ENCODE peak calls at places on chromosomes 6 and 20, in five cellular contexts. S, V, B, U and H are unnamed samples. For H3K4me1 and H3K9me3, the result is how much of the 10 kb centered on the place peaks cover.

GRCh38 chr6:38018755-38019165 is 199.2 kb downstream of the ZFAND3 start:
- DNase-seq in S (no peak), V (no peak), B (no peak), U (no peak), H (no peak)

GRCh38 chr6:157891544-157892362 is 68.7 kb downstream of the SNX9 start:
- DNase-seq in S (no peak), V (no peak), B (no peak), U (no peak), H (no peak)

GRCh38 chr6:137264308-137265075 is 45.3 kb upstream of the IFNGR1 start:
- DNase-seq in S (no peak), V (no peak), B (peak), U (no peak), H (no peak)

GRCh38 chr6:121630716-121631115 is 195.3 kb downstream of the GJA1 start:
- DNase-seq in S (peak), V (no peak), B (no peak), U (no peak), H (no peak)

GRCh38 chr20:15236812-15237211 is 899.4 kb upstream of the FLRT3 start:
- DNase-seq in S (peak), V (no peak), B (peak), U (peak), H (peak)

GRCh38 chr6:84773431-84774173 is 9.2 kb upstream of the TBX18 start:
- DNase-seq in S (peak), V (peak), B (no peak), U (peak), H (no peak)

GRCh38 chr6:117530467-117531242 is 48.2 kb downstream of the DCBLD1 start:
- DNase-seq in S (no peak), V (no peak), B (no peak), U (no peak), H (no peak)

GRCh38 chr6:160790028-160790792 is 88.2 kb downstream of the PLG start:
- DNase-seq in S (no peak), V (no peak), B (no peak), U (no peak), H (no peak)

GRCh38 chr6:2109796-2110195 is 135.6 kb downstream of the GMDS start:
- DNase-seq in S (peak), V (no peak), B (no peak), U (no peak), H (no peak)

GRCh38 chr6:34709386-34709785 is 12.8 kb upstream of the ILRUN start:
- DNase-seq in S (peak), V (no peak), B (peak), U (no peak), H (peak)

GRCh38 chr20:24420567-24420966 is 48.9 kb upstream of the SYNDIG1 start:
- DNase-seq in S (no peak), V (no peak), B (no peak), U (no peak), H (no peak)

GRCh38 chr20:63132715-63133471 is 83.0 kb downstream of the YTHDF1 start:
- DNase-seq in S (no peak), V (no peak), B (no peak), U (no peak), H (no peak)

GRCh38 chr6:42448906-42449659 is 2.6 kb downstream of the TRERF1 start:
- DNase-seq in S (no peak), V (no peak), B (no peak), U (no peak), H (no peak)

GRCh38 chr6:158869010-158869603 is 49.9 kb upstream of the EZR start:
- DNase-seq in S (no peak), V (no peak), B (peak), U (peak), H (no peak)

GRCh38 chr20:10513931-10514575 is 78.9 kb downstream of the SLX4IP start:
- DNase-seq in S (peak), V (no peak), B (no peak), U (no peak), H (no peak)

GRCh38 chr6:16108419-16108818 is 20.5 kb upstream of the MYLIP start:
- DNase-seq in S (no peak), V (no peak), B (no peak), U (no peak), H (no peak)

GRCh38 chr6:83442752-83443151 is 11.9 kb upstream of the ME1 start:
- DNase-seq in S (no peak), V (no peak), B (no peak), U (no peak), H (no peak)

GRCh38 chr20:43941476-43942212 is 27.0 kb downstream of the TOX2 start:
- DNase-seq in S (peak), V (no peak), B (no peak), U (peak), H (no peak)

GRCh38 chr6:24959333-24959732 is 23.6 kb upstream of the RIPOR2 start:
- DNase-seq in S (no peak), V (no peak), B (no peak), U (no peak), H (no peak)

GRCh38 chr6:154487367-154488275 is 22.9 kb downstream of the CNKSR3 start:
- DNase-seq in S (no peak), V (no peak), B (no peak), U (no peak), H (no peak)

GRCh38 chr20:16902657-16903056 is 154.5 kb downstream of the OTOR start:
- DNase-seq in S (no peak), V (no peak), B (no peak), U (no peak), H (no peak)

GRCh38 chr6:29941916-29942274 is 437 bp upstream of the HLA-A start:
- DNase-seq in S (no peak), V (no peak), B (no peak), U (no peak), H (no peak)

GRCh38 chr20:58995461-58996225 is 11.4 kb downstream of the CTSZ start:
- DNase-seq in S (no peak), V (no peak), B (no peak), U (no peak), H (no peak)

GRCh38 chr6:124007266-124007665 is 203.6 kb downstream of the NKAIN2 start:
- DNase-seq in S (no peak), V (no peak), B (no peak), U (no peak), H (no peak)

DNA sequence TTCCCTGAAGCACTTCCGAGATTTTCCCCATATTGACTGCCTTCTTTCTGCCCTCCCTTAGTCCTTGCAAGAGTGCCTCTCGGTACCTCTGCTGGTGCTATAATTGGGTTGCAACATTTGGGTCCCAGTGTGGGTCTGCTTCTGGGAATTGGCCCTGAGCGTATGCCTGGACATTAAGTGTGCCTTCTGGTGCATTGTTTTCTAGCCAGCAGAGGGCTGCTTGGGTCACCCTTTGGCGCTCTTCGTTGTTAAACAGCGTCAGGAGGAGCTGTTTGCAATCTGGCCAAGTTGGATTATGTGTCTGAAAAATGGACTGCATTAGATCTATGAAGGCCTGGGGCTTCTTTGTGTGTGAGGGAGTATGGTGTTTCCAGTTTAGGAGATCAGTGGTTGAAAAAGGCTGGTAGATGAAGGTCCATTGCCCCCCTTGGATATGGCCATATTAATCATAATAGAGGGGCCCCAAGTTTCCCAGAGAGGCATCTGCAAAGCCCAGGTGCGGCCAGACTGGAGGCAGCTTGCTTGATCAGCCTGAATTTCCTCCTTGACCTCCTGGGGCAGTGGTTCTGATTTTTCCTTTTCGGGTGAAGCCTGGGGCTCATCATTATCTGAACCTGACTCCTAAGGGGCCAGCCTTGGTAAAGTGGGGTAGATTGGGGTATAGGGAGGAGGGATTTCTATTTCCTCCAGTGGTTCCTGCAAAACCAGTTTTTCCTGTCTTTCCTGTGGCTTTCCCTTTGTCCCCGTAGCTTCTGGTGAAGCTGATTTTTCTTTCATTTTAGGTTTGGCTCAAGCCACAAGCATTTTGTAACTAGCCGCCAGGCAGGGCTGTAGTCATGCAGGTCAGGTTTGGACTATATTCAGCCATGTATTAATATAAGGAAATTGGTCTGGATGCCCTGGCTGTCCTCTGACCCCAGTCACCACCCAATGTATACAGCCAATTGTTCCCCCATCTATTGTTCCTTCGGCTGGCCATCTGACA is 85.4 kb upstream of the GPR6 start:
- DNase-seq in S (no peak), V (no peak), B (no peak), U (no peak), H (peak)
- H3K4me1 ChIP-seq in S (under half), V (under half), B (under half), U (under half), H (under half)

DNA sequence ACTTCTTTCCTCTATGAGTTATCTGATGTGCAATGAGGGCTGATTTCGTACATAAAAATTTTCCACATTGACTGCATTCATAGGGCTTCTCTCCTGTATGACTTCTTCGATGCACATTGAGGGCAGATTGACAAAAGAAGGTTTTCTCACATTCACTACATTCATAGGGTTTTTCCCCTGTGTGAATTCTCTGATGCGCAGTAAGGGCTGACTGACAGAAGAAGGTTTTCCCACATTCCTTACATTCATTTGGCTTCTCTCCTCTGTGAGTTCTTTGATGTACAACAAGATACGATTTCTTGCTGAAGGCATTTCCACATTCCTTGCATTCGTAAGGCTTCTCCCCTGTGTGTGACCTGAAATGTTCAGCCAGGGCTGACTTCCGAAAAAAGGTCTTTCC is 11.4 kb downstream of the ZNF334 start:
- DNase-seq in S (no peak), V (no peak), B (no peak), U (no peak), H (no peak)
- H3K9me3 ChIP-seq in S (under half), V (under half), B (under half), U (half or more), H (under half)

GRCh38 chr20:34269996-34270627 is 28.9 kb downstream of the ASIP start:
- DNase-seq in S (peak), V (peak), B (peak), U (no peak), H (no peak)
- TF ChIP-seq POLR2A in S (no peak), V (no peak), B (no peak), U (no peak), H (no peak)

GRCh38 chr20:50528804-50529351 is 18.7 kb downstream of the PTPN1 start:
- DNase-seq in S (peak), V (no peak), B (no peak), U (no peak), H (no peak)

GRCh38 chr20:50526403-50526989 is 16.3 kb downstream of the PTPN1 start:
- DNase-seq in S (peak), V (no peak), B (no peak), U (no peak), H (no peak)

GRCh38 chr20:50523552-50524167 is 13.5 kb downstream of the PTPN1 start:
- DNase-seq in S (peak), V (no peak), B (no peak), U (no peak), H (no peak)

GRCh38 chr20:50528129-50528528 is 17.9 kb downstream of the PTPN1 start:
- DNase-seq in S (no peak), V (no peak), B (no peak), U (no peak), H (no peak)

GRCh38 chr20:50527068-50527605 is 17.0 kb downstream of the PTPN1 start:
- DNase-seq in S (no peak), V (no peak), B (no peak), U (no peak), H (no peak)
- H3K4me1 ChIP-seq in S (under half), V (under half), B (half or more), U (under half), H (under half)

GRCh38 chr6:4846387-4846786 is 70.2 kb downstream of the CDYL start:
- DNase-seq in S (no peak), V (no peak), B (no peak), U (no peak), H (no peak)

GRCh38 chr6:4848382-4849068 is 72.3 kb downstream of the CDYL start:
- DNase-seq in S (peak), V (no peak), B (peak), U (no peak), H (peak)

GRCh38 chr6:4851035-4851434 is 74.8 kb downstream of the CDYL start:
- DNase-seq in S (no peak), V (no peak), B (no peak), U (no peak), H (no peak)

GRCh38 chr6:4849214-4849613 is 73.0 kb downstream of the CDYL start:
- DNase-seq in S (peak), V (no peak), B (no peak), U (no peak), H (no peak)

DNA sequence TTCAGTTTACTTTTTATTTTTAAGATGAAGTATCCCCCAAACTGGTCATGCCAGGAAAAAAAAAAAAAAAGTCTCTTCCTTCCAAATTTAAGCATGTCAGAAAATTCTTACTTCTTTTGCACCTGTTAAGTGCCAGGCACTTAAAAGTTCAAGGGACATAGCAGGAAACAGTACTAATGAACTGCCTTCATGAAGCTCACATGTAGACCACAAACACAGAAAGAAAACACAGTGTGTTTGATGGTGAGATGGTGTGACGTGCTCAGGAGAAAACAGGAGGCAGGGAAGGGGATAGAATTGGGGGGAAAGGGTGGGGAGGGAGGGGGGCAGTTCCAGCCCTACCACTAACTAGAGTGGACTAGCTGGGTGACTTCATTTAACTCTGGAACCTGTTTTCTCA is 73.4 kb downstream of the CDYL start:
- DNase-seq in S (no peak), V (no peak), B (no peak), U (no peak), H (no peak)
- H3K9me3 ChIP-seq in S (under half), V (under half), B (under half), U (under half), H (under half)

DNA sequence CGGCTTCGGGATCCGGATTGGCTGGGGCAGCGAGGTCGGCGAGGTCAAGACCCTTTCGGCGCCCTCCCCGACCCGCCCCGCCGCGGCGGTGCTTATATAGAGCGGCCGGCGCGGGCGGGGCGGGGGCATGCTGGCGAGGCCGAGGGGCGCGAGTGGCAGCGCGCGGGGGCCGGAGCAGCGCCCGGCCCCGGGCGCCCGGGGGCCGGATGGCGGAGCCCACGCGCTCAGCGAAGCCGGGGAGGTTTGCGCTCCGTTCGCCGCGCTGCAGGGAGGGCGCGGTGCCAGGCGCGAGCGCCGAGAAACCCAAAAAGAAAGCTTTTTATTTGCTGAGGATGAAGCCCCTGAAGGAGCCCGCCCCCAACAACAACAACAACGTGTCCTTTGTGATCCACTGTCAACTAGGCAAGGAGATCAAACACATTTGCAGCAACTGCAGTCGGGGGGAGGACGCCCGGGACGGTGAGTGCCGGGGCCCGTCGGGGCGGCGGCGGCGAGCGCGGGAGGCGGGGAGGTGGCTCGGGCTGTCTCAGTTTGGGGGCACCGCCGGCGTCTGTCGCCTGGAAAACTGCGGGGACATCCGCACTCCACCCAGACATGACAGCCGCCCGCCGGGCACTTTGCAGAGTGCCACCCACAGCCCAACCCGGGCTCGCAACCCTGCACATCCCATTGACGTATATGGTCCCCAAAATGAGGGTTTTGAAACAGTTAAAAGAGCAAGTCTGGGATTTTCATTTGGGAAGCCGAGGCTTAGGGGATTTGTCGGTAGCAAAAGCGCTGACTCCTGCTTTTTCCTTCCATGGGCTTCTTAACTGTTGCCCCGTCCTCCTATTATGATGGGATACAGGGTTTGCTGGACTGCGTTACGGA is 297.3 kb downstream of the PHACTR1 start:
- DNase-seq in S (peak), V (no peak), B (no peak), U (no peak), H (no peak)
- TF ChIP-seq POLR2A in S (no peak), V (no peak), B (no peak), U (no peak), H (no peak)

GRCh38 chr6:53049389-53049788 is 15.8 kb upstream of the FBXO9 start:
- DNase-seq in S (no peak), V (no peak), B (no peak), U (no peak), H (no peak)

GRCh38 chr6:53058388-53058890 is 6.8 kb upstream of the FBXO9 start:
- DNase-seq in S (no peak), V (no peak), B (no peak), U (no peak), H (no peak)

GRCh38 chr6:53055873-53056272 is 9.3 kb upstream of the FBXO9 start:
- DNase-seq in S (no peak), V (no peak), B (no peak), U (no peak), H (no peak)

GRCh38 chr6:53056273-53056672 is 8.9 kb upstream of the FBXO9 start:
- DNase-seq in S (no peak), V (no peak), B (no peak), U (no peak), H (no peak)

GRCh38 chr6:53054532-53054931 is 10.7 kb upstream of the FBXO9 start:
- DNase-seq in S (no peak), V (no peak), B (no peak), U (no peak), H (no peak)
- H3K4me1 ChIP-seq in S (under half), V (under half), B (under half), U (under half), H (half or more)

DNA sequence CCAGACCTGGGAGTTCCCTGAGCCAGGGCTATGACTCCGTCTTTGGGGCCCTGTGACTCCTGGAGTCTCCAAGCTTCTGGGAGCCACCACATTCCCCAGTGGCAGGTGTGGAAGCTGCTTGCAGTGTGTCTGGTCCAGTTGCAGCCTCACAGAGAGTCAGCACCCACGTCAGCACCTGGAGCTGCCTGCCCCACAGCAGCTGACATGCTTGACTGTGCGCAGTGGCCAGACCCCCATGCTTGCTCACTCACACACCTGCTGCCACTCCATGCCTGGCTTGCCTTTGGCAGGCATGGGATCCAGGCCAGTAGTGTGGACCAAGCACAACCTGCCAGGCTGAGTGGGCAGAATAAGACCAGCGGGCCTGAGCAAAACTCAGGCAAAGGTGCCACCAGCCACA is 31.0 kb upstream of the ASIP start:
- DNase-seq in S (no peak), V (no peak), B (no peak), U (no peak), H (no peak)
- H3K9me3 ChIP-seq in S (under half), V (under half), B (under half), U (under half), H (under half)

GRCh38 chr20:2692036-2692885 is at the start of gene EBF4:
- DNase-seq in S (peak), V (peak), B (peak), U (peak), H (peak)
- TF ChIP-seq POLR2A in S (no peak), V (no peak), B (peak), U (no peak), H (no peak)

GRCh38 chr6:44050872-44051421 is 76.3 kb downstream of the MRPL14 start:
- DNase-seq in S (no peak), V (no peak), B (no peak), U (no peak), H (no peak)

GRCh38 chr6:44053106-44053756 is 74.0 kb downstream of the MRPL14 start:
- DNase-seq in S (no peak), V (no peak), B (no peak), U (no peak), H (no peak)

GRCh38 chr6:44051516-44051915 is 75.7 kb downstream of the MRPL14 start:
- DNase-seq in S (no peak), V (no peak), B (peak), U (no peak), H (no peak)

GRCh38 chr6:44053760-44054556 is 73.3 kb downstream of the MRPL14 start:
- DNase-seq in S (peak), V (no peak), B (no peak), U (no peak), H (no peak)

GRCh38 chr6:44052419-44053011 is 74.7 kb downstream of the MRPL14 start:
- DNase-seq in S (no peak), V (no peak), B (no peak), U (no peak), H (no peak)
- H3K4me1 ChIP-seq in S (under half), V (under half), B (under half), U (half or more), H (under half)